ENCODE peak calls at places on chromosomes 11 and 22, in seven cellular contexts. L, N, F, I, J, K and H are unnamed samples.

GRCh38 chr22:45226681-45227186 is 14.0 kb downstream of the KIAA0930 start:
- DNase-seq in L (no peak), F (peak), N (no peak), J (peak), I (no peak), K (no peak), H (no peak)

GRCh38 chr22:17120711-17121234 is 387 bp downstream of the TMEM121B start:
- DNase-seq in I (no peak), L (no peak), F (no peak), J (no peak), N (peak), K (no peak), H (no peak)

GRCh38 chr11:134482128-134482527 is 70.1 kb upstream of the B3GAT1 start:
- DNase-seq in K (no peak), F (no peak), N (no peak), L (no peak), J (no peak), I (no peak), H (no peak)

GRCh38 chr11:75775056-75775455 is 6.5 kb downstream of the DGAT2 start:
- DNase-seq in K (no peak), L (no peak), J (no peak), N (no peak), I (no peak), F (no peak), H (no peak)

GRCh38 chr22:41524283-41524682 is 20.0 kb downstream of the POLR3H start:
- DNase-seq in K (no peak), L (no peak), I (no peak), J (no peak), F (no peak), N (no peak), H (no peak)

GRCh38 chr11:86804871-86805415 is 4.6 kb downstream of the PRSS23 start:
- DNase-seq in L (no peak), N (no peak), J (no peak), F (no peak), K (no peak), I (no peak), H (no peak)

GRCh38 chr11:40118780-40119179 is 1340.7 kb downstream of the LRRC4C start:
- DNase-seq in L (no peak), F (no peak), N (no peak), J (no peak), I (no peak), K (no peak), H (no peak)

GRCh38 chr22:38841211-38841610 is 2.6 kb downstream of the NPTXR start:
- DNase-seq in F (no peak), N (no peak), J (no peak), L (no peak), K (no peak), I (no peak), H (no peak)

GRCh38 chr22:24548812-24549211 is 6.1 kb downstream of the GUCD1 start:
- DNase-seq in N (no peak), J (no peak), L (no peak), F (no peak), K (no peak), I (no peak), H (no peak)

GRCh38 chr11:119323532-119324033 is 6.7 kb upstream of the MCAM start:
- DNase-seq in J (peak), N (peak), I (peak), L (peak), F (peak), K (peak), H (peak)

GRCh38 chr22:29641781-29642355 is 38.4 kb downstream of the NF2 start:
- DNase-seq in J (no peak), F (no peak), I (no peak), K (no peak), L (no peak), N (no peak), H (no peak)

GRCh38 chr11:71129624-71130023 is 122.8 kb downstream of the SHANK2 start:
- DNase-seq in I (no peak), L (no peak), N (no peak), F (peak), J (no peak), K (no peak), H (no peak)

GRCh38 chr11:111391328-111392124 is 12.5 kb upstream of the POU2AF1 start:
- DNase-seq in L (no peak), K (no peak), N (no peak), I (no peak), J (no peak), F (no peak), H (no peak)

GRCh38 chr22:47547881-47548630 is 785.6 kb downstream of the TBC1D22A start:
- DNase-seq in N (no peak), F (no peak), K (no peak), I (no peak), L (no peak), J (no peak), H (no peak)

GRCh38 chr11:75921808-75922207 is 106.8 kb downstream of the UVRAG start:
- DNase-seq in J (no peak), I (no peak), L (no peak), N (no peak), K (no peak), F (no peak), H (no peak)

GRCh38 chr11:92707665-92708064 is 261.8 kb upstream of the MTNR1B start:
- DNase-seq in L (no peak), K (no peak), N (no peak), I (no peak), F (no peak), J (no peak), H (no peak)

GRCh38 chr22:39727541-39727940 is 157.0 kb downstream of the CACNA1I start:
- DNase-seq in K (no peak), F (peak), J (no peak), L (no peak), N (no peak), I (no peak), H (no peak)